ENCODE peak calls at places on chromosome 21, in six cellular contexts. H, X, D, K, R and A are unnamed samples. For H3K36me3, the result is how much of the 10 kb centered on the place peaks cover.

GRCh38 chr21:39014751-39015150 is 168.5 kb downstream of the PSMG1 start:
- DNase-seq in H (peak), X (no peak), D (no peak), K (no peak), R (peak), A (peak)

GRCh38 chr21:15793547-15794235 is 63.9 kb downstream of the USP25 start:
- DNase-seq in H (no peak), X (no peak), D (no peak), K (no peak), R (no peak), A (no peak)

GRCh38 chr21:30227633-30228404 is 11.9 kb upstream of the CLDN8 start:
- DNase-seq in H (peak), X (no peak), D (no peak), K (no peak), R (peak), A (peak)

GRCh38 chr21:26070822-26071425 is 99.6 kb downstream of the APP start:
- DNase-seq in H (no peak), X (peak), D (no peak), K (peak), R (peak), A (peak)

GRCh38 chr21:28442085-28442484 is 550.6 kb downstream of the LTN1 start:
- DNase-seq in H (no peak), X (no peak), D (no peak), K (no peak), R (no peak), A (no peak)

GRCh38 chr21:27372381-27372780 is 405.5 kb upstream of the ADAMTS5 start:
- DNase-seq in H (no peak), X (no peak), D (no peak), K (no peak), R (peak), A (no peak)

GRCh38 chr21:41510500-41510899 is 2.5 kb upstream of the TMPRSS2 start:
- DNase-seq in H (no peak), X (no peak), D (no peak), K (no peak), R (no peak), A (no peak)

GRCh38 chr21:39111928-39112327 is 71.3 kb downstream of the PSMG1 start:
- DNase-seq in H (no peak), X (no peak), D (no peak), K (no peak), R (peak), A (no peak)

GRCh38 chr21:39612233-39613028 is at the start of gene B3GALT5:
- DNase-seq in H (no peak), X (no peak), D (no peak), K (no peak), R (peak), A (no peak)

GRCh38 chr21:27570306-27570868 is 603.5 kb upstream of the ADAMTS5 start:
- DNase-seq in H (peak), X (no peak), D (peak), K (peak), R (peak), A (peak)

GRCh38 chr21:27219068-27219467 is 252.2 kb upstream of the ADAMTS5 start:
- DNase-seq in H (peak), X (no peak), D (no peak), K (no peak), R (peak), A (peak)

GRCh38 chr21:15932681-15933200 is 203.0 kb downstream of the USP25 start:
- DNase-seq in H (no peak), X (no peak), D (no peak), K (no peak), R (peak), A (no peak)

GRCh38 chr21:26185446-26185845 is 14.9 kb upstream of the APP start:
- DNase-seq in H (no peak), X (no peak), D (no peak), K (no peak), R (no peak), A (no peak)

GRCh38 chr21:15061284-15061683 is 3.5 kb downstream of the NRIP1 start:
- DNase-seq in H (no peak), X (no peak), D (no peak), K (no peak), R (no peak), A (no peak)

GRCh38 chr21:28230559-28230958 is 762.1 kb downstream of the LTN1 start:
- DNase-seq in H (no peak), X (no peak), D (no peak), K (no peak), R (no peak), A (peak)

GRCh38 chr21:38355992-38356781 is 99.4 kb downstream of the KCNJ15 start:
- DNase-seq in H (peak), X (peak), D (peak), K (peak), R (peak), A (peak)

GRCh38 chr21:41901099-41901498 is 22.0 kb upstream of the PRDM15 start:
- DNase-seq in H (no peak), X (no peak), D (no peak), K (no peak), R (no peak), A (no peak)

GRCh38 chr21:25398630-25399029 is 208.7 kb downstream of the MRPL39 start:
- DNase-seq in H (no peak), X (no peak), D (no peak), K (no peak), R (no peak), A (no peak)

GRCh38 chr21:39397651-39398385 is 47.8 kb downstream of the LCA5L start:
- DNase-seq in H (peak), X (no peak), D (no peak), K (no peak), R (peak), A (peak)

GRCh38 chr21:23968722-23969647 is 1638.3 kb downstream of the MRPL39 start:
- DNase-seq in H (no peak), X (peak), D (no peak), K (no peak), R (peak), A (no peak)

GRCh38 chr21:39576518-39577128 is 36.1 kb upstream of the B3GALT5 start:
- DNase-seq in H (no peak), X (no peak), D (no peak), K (no peak), R (no peak), A (no peak)

GRCh38 chr21:38796426-38796825 is 9.3 kb upstream of the ETS2 start:
- DNase-seq in H (no peak), X (no peak), D (no peak), K (no peak), R (peak), A (no peak)

GRCh38 chr21:41167348-41168342 is at the start of gene BACE2:
- DNase-seq in H (peak), X (no peak), D (peak), K (peak), R (peak), A (peak)

GRCh38 chr21:16709866-16710550 is 802.8 kb upstream of the CXADR start:
- DNase-seq in H (no peak), X (no peak), D (no peak), K (peak), R (peak), A (no peak)

GRCh38 chr21:42666023-42666747 is 12.8 kb downstream of the PDE9A start:
- DNase-seq in H (no peak), X (peak), D (no peak), K (no peak), R (no peak), A (no peak)

GRCh38 chr21:36065497-36066036 is 4.3 kb upstream of the CBR1 start:
- DNase-seq in H (peak), X (no peak), D (no peak), K (no peak), R (peak), A (peak)

GRCh38 chr21:29231781-29232548 is 66.8 kb upstream of the BACH1 start:
- DNase-seq in H (no peak), X (no peak), D (no peak), K (no peak), R (no peak), A (no peak)

GRCh38 chr21:38861989-38862683 is 56.4 kb downstream of the ETS2 start:
- DNase-seq in H (no peak), X (no peak), D (no peak), K (no peak), R (peak), A (no peak)

GRCh38 chr21:14993072-14993471 is 71.7 kb downstream of the NRIP1 start:
- DNase-seq in H (no peak), X (no peak), D (no peak), K (no peak), R (no peak), A (no peak)

GRCh38 chr21:40845621-40846020 is 1.3 kb downstream of the DSCAM start:
- DNase-seq in H (peak), X (no peak), D (no peak), K (no peak), R (peak), A (peak)

GRCh38 chr21:16420086-16420724 is 690.4 kb downstream of the USP25 start:
- DNase-seq in H (peak), X (peak), D (peak), K (peak), R (peak), A (peak)

GRCh38 chr21:42313501-42313969 is 1.7 kb downstream of the TFF3 start:
- DNase-seq in H (no peak), X (no peak), D (no peak), K (no peak), R (no peak), A (no peak)

GRCh38 chr21:44486302-44486701 is 31.0 kb downstream of the LRRC3 start:
- DNase-seq in H (no peak), X (no peak), D (no peak), K (no peak), R (no peak), A (no peak)

GRCh38 chr21:44485254-44485793 is 30.0 kb downstream of the LRRC3 start:
- DNase-seq in H (no peak), X (no peak), D (no peak), K (no peak), R (no peak), A (no peak)

GRCh38 chr21:44489962-44490361 is 34.7 kb downstream of the LRRC3 start:
- DNase-seq in H (no peak), X (no peak), D (no peak), K (no peak), R (no peak), A (no peak)

GRCh38 chr21:44485796-44486195 is 30.5 kb downstream of the LRRC3 start:
- DNase-seq in H (no peak), X (no peak), D (no peak), K (no peak), R (no peak), A (no peak)

GRCh38 chr21:44487831-44488230 is 32.5 kb downstream of the LRRC3 start:
- DNase-seq in H (no peak), X (peak), D (no peak), K (no peak), R (no peak), A (no peak)
- TF ChIP-seq CTCF in H (peak), X (peak), D (peak), K (no peak), R (peak), A (peak)

GRCh38 chr21:32747396-32747795 is 19.6 kb upstream of the SYNJ1 start:
- DNase-seq in H (no peak), X (no peak), D (no peak), K (no peak), R (no peak), A (no peak)
- H3K36me3 ChIP-seq in H (under half), X (half or more), D (half or more), K (under half), R (under half), A (under half)

GRCh38 chr21:46385846-46386725 is 62.1 kb downstream of the PCNT start:
- DNase-seq in H (no peak), X (peak), D (no peak), K (no peak), R (no peak), A (no peak)

GRCh38 chr21:46390603-46391545 is 66.9 kb downstream of the PCNT start:
- DNase-seq in H (no peak), X (no peak), D (no peak), K (no peak), R (no peak), A (no peak)

GRCh38 chr21:46386726-46387073 is 62.7 kb downstream of the PCNT start:
- DNase-seq in H (no peak), X (no peak), D (no peak), K (no peak), R (no peak), A (no peak)

GRCh38 chr21:46388896-46389295 is 64.9 kb downstream of the PCNT start:
- DNase-seq in H (no peak), X (no peak), D (no peak), K (no peak), R (no peak), A (no peak)

DNA sequence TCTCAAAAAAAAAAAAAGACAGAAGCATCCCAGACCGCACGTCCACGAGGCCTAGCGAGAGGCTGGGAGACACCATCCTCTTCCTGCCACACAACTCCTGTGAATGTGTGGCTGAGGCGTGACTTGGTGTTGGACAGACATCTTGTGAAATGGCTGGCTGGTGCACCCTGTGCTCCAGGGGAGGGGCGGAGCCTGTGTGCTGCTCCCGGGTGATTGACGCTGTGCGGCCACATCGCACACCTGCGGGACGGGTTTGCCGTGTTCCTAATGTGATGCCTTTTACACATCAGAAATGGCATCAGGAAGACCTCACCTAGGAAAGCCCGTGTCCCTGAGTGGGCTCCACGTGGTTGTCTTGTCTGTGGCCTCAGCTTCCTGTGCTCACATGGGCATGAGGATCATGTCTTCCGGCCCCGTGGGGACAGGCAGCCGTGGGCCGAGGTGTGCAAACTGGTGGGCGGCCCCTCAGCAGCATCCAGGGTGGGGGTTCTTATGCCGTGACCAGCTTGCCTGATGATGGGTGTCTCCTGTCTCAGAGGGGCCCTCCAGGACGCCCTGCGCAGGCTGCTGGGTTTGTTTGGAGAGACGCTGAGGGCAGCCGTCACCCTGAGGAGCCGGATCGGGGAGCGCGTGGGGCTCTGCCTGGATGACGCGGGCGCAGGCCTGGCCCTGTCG is 64.4 kb downstream of the PCNT start:
- DNase-seq in H (no peak), X (no peak), D (no peak), K (no peak), R (no peak), A (no peak)
- TF ChIP-seq CTCF in H (no peak), X (no peak), D (no peak), K (no peak), R (no peak), A (no peak)

GRCh38 chr21:34836933-34837505 is 168.2 kb downstream of the CLIC6 start:
- DNase-seq in H (no peak), X (no peak), D (no peak), K (no peak), R (no peak), A (no peak)
- H3K36me3 ChIP-seq in H (half or more), X (under half), D (under half), K (under half), R (under half), A (under half)

GRCh38 chr21:21973806-21974205 is 975.6 kb downstream of the NCAM2 start:
- DNase-seq in H (no peak), X (no peak), D (no peak), K (no peak), R (no peak), A (no peak)
- TF ChIP-seq CTCF in H (no peak), X (no peak), D (no peak), K (no peak), R (no peak), A (no peak)

DNA sequence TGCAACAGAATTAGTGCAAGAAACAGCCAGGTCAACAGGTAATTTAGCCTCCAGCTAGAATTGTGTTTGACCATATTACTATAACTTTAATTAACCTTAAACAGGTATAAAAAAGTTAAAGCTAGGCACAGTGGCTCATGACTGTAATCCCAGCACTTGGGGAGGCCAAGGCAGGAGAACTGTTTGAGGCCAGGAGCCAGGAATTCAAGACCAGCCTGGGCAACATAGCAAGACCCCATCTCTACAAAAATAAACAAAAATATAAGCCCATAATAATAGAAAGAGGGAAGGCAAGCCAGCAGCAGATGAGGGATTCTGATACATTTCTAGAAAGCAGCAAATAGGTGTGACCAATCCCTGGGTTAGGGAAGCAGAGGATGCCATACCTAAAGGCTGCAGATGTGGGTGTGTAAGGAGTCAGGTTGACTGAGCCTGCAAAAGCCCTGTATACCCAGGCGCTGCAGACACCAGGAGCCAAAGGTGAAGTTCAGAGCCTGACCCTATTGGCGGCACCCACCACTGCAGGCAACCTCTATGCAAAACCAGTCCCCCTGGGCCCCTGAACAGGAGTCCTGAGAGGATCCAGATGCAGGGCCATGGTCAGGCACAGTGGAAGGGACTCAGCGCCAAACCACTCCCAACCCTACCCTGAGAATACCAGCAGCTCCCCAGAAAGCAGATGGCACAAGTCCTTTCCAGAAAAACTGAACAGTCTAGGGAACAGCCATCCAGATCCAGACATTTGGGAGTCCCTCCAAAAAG is 19.3 kb upstream of the LSS start:
- DNase-seq in H (no peak), X (no peak), D (no peak), K (no peak), R (no peak), A (no peak)
- H3K36me3 ChIP-seq in H (under half), X (half or more), D (half or more), K (under half), R (under half), A (under half)

DNA sequence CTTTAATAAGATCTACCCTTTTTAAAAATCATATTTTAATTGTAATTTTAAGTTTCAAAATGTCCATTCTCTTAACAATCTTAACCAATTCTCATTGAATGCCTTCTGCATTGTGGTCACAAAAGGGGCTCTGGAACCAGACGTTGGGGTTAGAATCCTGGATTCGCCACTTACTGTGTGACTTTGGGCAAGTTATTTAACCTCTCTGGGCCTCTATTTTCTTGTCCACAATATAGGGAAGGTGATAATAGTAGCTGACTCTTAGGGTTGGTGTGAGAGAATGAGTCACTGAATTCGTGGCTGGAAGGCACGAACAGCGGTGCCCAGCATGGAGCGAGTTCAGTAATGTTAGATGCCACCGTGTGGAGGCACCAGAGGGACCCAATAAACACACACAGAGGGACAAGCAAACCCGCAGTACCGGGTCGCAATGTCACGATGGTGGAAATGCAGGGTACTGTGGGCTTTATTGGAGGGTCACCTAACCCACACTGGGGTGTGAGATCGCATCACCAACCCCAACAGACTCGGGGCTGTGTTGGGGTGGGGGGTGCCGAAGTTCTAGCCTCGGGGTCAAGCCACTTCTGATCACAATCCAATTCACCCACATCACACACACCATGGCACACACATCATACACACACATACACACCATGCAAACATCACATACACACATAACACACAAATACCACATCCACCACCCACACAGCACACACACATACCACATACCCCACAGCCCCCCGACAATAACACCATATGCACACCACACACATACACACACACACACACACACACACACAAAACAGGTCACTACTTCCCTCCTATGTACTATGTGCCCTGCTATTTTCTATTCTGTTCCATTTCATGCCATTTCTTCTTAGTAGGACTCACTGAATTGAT is 27.0 kb upstream of the IFNAR2 start:
- DNase-seq in H (no peak), X (no peak), D (no peak), K (no peak), R (no peak), A (no peak)
- TF ChIP-seq CTCF in H (no peak), X (no peak), D (no peak), K (no peak), R (no peak), A (no peak)

GRCh38 chr21:33259428-33259827 is 6.7 kb upstream of the IL10RB start:
- DNase-seq in H (peak), X (no peak), D (no peak), K (no peak), R (no peak), A (peak)

GRCh38 chr21:33258475-33258874 is 7.7 kb upstream of the IL10RB start:
- DNase-seq in H (no peak), X (no peak), D (no peak), K (no peak), R (no peak), A (no peak)

GRCh38 chr21:33255404-33255803 is 10.8 kb upstream of the IL10RB start:
- DNase-seq in H (no peak), X (no peak), D (no peak), K (no peak), R (no peak), A (no peak)

GRCh38 chr21:33256019-33256418 is 10.1 kb upstream of the IL10RB start:
- DNase-seq in H (no peak), X (no peak), D (no peak), K (no peak), R (no peak), A (no peak)

DNA sequence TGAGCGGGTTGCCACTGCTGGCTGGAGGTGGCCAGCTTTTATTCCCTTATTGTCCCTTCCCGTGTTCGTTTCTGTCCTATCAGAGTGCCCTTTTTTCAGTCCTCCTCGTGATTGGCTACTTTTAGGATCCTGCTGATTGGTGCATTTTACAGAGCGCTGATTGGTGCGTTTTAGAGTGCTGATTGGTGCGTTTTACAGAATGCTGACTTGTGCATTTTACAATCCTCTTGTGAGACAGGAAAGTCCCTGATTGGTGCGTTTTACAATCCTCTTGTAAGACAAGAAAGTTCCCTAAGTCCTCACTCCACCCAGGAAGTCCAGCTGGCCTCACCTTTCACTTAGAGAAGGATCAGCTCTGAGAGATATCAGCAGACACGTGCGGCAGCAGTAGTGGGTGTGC is 8.8 kb upstream of the IL10RB start:
- DNase-seq in H (no peak), X (no peak), D (no peak), K (no peak), R (no peak), A (no peak)
- H3K36me3 ChIP-seq in H (under half), X (under half), D (half or more), K (under half), R (under half), A (under half)